ENCODE peak calls at places on chromosomes 6 and 20, in four cellular contexts. M is adrenal gland, L is body of pancreas, B is endothelial cell of umbilical vein. D is an unnamed sample. For H3K9me3 and H3K4me1, the result is how much of the 10 kb centered on the place peaks cover.

GRCh38 chr6:149861603-149862423 is 2.3 kb downstream of the LRP11 start:
- DNase-seq in M (no peak), L (peak), B (peak), D (no peak)

GRCh38 chr20:35972445-35972844 is 4.1 kb downstream of the CNBD2 start:
- DNase-seq in M (no peak), L (no peak), B (no peak), D (no peak)

GRCh38 chr6:86780923-86781322 is 156.4 kb upstream of the HTR1E start:
- DNase-seq in M (no peak), L (no peak), B (no peak), D (no peak)

GRCh38 chr20:3908667-3909066 is 19.5 kb downstream of the PANK2 start:
- DNase-seq in M (peak), L (no peak), B (no peak), D (no peak)

GRCh38 chr20:49838546-49838945 is 25.9 kb downstream of the SLC9A8 start:
- DNase-seq in M (no peak), L (no peak), B (no peak), D (no peak)

GRCh38 chr20:10857362-10858070 is 183.7 kb upstream of the JAG1 start:
- DNase-seq in M (peak), L (peak), B (peak), D (peak)

GRCh38 chr6:84193140-84193708 is 34.2 kb downstream of the CEP162 start:
- DNase-seq in M (no peak), L (no peak), B (peak), D (no peak)

GRCh38 chr6:3750324-3751018 is 1.0 kb downstream of the PXDC1 start:
- DNase-seq in M (peak), L (peak), B (peak), D (peak)

GRCh38 chr6:118813795-118814194 is 80.2 kb upstream of the ASF1A start:
- DNase-seq in M (no peak), L (no peak), B (no peak), D (no peak)

GRCh38 chr20:31811796-31812728 is 7.1 kb upstream of the MYLK2 start:
- DNase-seq in M (no peak), L (peak), B (peak), D (no peak)

GRCh38 chr6:161171207-161171606 is 102.7 kb downstream of the AGPAT4 start:
- DNase-seq in M (no peak), L (no peak), B (no peak), D (no peak)

GRCh38 chr6:3919130-3919628 is 70.0 kb downstream of the FAM50B start:
- DNase-seq in M (no peak), L (no peak), B (no peak), D (no peak)

GRCh38 chr6:3912366-3913076 is 63.3 kb downstream of the FAM50B start:
- DNase-seq in M (no peak), L (no peak), B (peak), D (peak)

GRCh38 chr6:134908906-134909516 is 40.9 kb downstream of the ALDH8A1 start:
- DNase-seq in M (peak), L (peak), B (peak), D (peak)

GRCh38 chr20:50038574-50038991 is 55.8 kb downstream of the SNAI1 start:
- DNase-seq in M (no peak), L (no peak), B (no peak), D (no peak)

GRCh38 chr20:36465109-36466080 is 75.9 kb upstream of the MYL9 start:
- DNase-seq in M (peak), L (peak), B (peak), D (peak)

GRCh38 chr6:20943036-20943627 is 408.9 kb downstream of the CDKAL1 start:
- DNase-seq in M (no peak), L (no peak), B (no peak), D (no peak)

GRCh38 chr20:36472656-36473071 is 68.7 kb upstream of the MYL9 start:
- DNase-seq in M (peak), L (peak), B (no peak), D (peak)

GRCh38 chr20:8844179-8844578 is 224.7 kb upstream of the PLCB4 start:
- DNase-seq in M (no peak), L (no peak), B (no peak), D (no peak)

GRCh38 chr6:84227044-84227433 is 404 bp downstream of the CEP162 start:
- DNase-seq in M (peak), L (no peak), B (peak), D (no peak)

GRCh38 chr20:59412896-59413295 is 112.5 kb downstream of the EDN3 start:
- DNase-seq in M (no peak), L (no peak), B (no peak), D (no peak)

GRCh38 chr6:17714879-17715860 is 8.4 kb upstream of the NUP153 start:
- DNase-seq in M (no peak), L (no peak), B (peak), D (peak)

GRCh38 chr6:21594427-21595264 is 1.1 kb downstream of the SOX4 start:
- DNase-seq in M (peak), L (peak), B (peak), D (peak)

GRCh38 chr6:34147906-34148701 is 2.2 kb upstream of the GRM4 start:
- DNase-seq in M (no peak), L (no peak), B (no peak), D (no peak)

GRCh38 chr6:68729377-68729903 is 94.4 kb downstream of the ADGRB3 start:
- DNase-seq in M (no peak), L (no peak), B (no peak), D (no peak)

GRCh38 chr6:52390361-52390727 is 28.4 kb downstream of the PAQR8 start:
- DNase-seq in M (no peak), L (no peak), B (peak), D (no peak)

GRCh38 chr20:59988141-59988540 is 29.9 kb downstream of the CDH26 start:
- DNase-seq in M (no peak), L (peak), B (no peak), D (no peak)

GRCh38 chr20:49691818-49692568 is 21.7 kb downstream of the B4GALT5 start:
- DNase-seq in M (no peak), L (no peak), B (no peak), D (no peak)

GRCh38 chr6:36757206-36757605 is 59.6 kb downstream of the RAB44 start:
- DNase-seq in M (no peak), L (no peak), B (peak), D (no peak)

GRCh38 chr6:150129616-150130505 is 13.0 kb upstream of the PPP1R14C start:
- DNase-seq in M (no peak), L (no peak), B (no peak), D (no peak)

GRCh38 chr6:35218456-35218855 is 4.7 kb downstream of the SCUBE3 start:
- DNase-seq in M (no peak), L (no peak), B (no peak), D (no peak)

GRCh38 chr6:157841211-157841840 is 18.3 kb downstream of the SNX9 start:
- DNase-seq in M (peak), L (peak), B (no peak), D (no peak)

GRCh38 chr20:57508381-57508780 is 16.6 kb downstream of the CTCFL start:
- DNase-seq in M (no peak), L (no peak), B (no peak), D (no peak)

GRCh38 chr6:161233986-161234620 is 39.8 kb downstream of the AGPAT4 start:
- DNase-seq in M (peak), L (peak), B (peak), D (peak)

GRCh38 chr20:40955326-40955725 is 73.3 kb upstream of the TOP1 start:
- DNase-seq in M (no peak), L (no peak), B (no peak), D (no peak)

GRCh38 chr20:23152902-23153301 is 66.8 kb upstream of the CD93 start:
- DNase-seq in M (no peak), L (no peak), B (no peak), D (no peak)

GRCh38 chr6:14732845-14733757 is 512.8 kb upstream of the JARID2 start:
- DNase-seq in M (no peak), L (no peak), B (no peak), D (no peak)

GRCh38 chr6:151916680-151917164 is 109.2 kb downstream of the ESR1 start:
- DNase-seq in M (no peak), L (no peak), B (no peak), D (peak)

GRCh38 chr6:149440735-149441662 is 40.9 kb downstream of the SUMO4 start:
- DNase-seq in M (peak), L (no peak), B (no peak), D (no peak)

GRCh38 chr20:32035398-32035852 is 16.6 kb upstream of the HCK start:
- DNase-seq in M (no peak), L (no peak), B (no peak), D (no peak)

GRCh38 chr20:62762801-62763368 is 33.4 kb upstream of the MRGBP start:
- DNase-seq in M (no peak), L (no peak), B (no peak), D (no peak)
- TF ChIP-seq POLR2A in M (no peak), L (no peak), B (no peak), D (no peak)

GRCh38 chr6:169473663-169474062 is 220.0 kb upstream of the THBS2 start:
- DNase-seq in M (no peak), L (no peak), B (no peak), D (no peak)
- H3K9me3 ChIP-seq in M (under half), L (under half), B (under half), D (under half)

GRCh38 chr20:25023316-25023715 is 30.8 kb upstream of the APMAP start:
- DNase-seq in M (peak), L (peak), B (no peak), D (no peak)

GRCh38 chr20:25025091-25025861 is 32.7 kb downstream of the ACSS1 start:
- DNase-seq in M (peak), L (peak), B (no peak), D (no peak)

GRCh38 chr20:25024171-25024570 is 31.6 kb upstream of the APMAP start:
- DNase-seq in M (peak), L (peak), B (no peak), D (no peak)

GRCh38 chr20:25022680-25023079 is 30.1 kb upstream of the APMAP start:
- DNase-seq in M (peak), L (peak), B (no peak), D (no peak)

DNA sequence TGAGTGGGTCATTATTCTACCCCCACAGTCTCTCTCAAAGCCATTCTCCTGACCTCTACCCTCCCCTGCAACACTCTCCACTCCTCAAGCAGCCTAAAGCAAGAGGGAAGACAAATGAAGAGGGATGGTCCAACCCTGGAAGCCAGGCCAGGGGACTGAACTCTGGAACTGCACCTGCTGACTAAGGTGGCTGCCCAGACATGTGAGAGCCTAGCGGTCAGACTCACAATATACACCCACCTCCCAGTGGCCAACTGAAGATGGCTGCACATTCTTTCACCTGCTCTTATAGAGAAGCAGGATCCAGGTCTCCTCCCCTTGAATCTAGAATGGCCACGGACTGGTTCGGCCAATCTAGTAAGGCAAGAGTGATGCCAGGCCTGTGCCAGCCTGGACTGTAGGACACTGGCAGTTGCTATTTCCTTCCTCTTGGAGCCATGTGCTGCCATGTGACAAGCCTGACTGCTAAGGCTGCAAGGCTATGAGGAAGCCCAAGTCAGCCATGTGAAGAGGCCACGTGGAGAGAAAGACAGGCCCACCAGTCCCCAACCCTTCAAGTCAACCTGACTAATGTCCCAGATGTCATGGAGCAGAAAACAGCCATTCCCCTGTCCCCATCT is 31.8 kb downstream of the ACSS1 start:
- DNase-seq in M (peak), L (peak), B (no peak), D (no peak)
- H3K4me1 ChIP-seq in M (under half), L (half or more), B (under half), D (under half)

GRCh38 chr6:116278478-116278822 is 1.3 kb downstream of the TSPYL1 start:
- DNase-seq in M (no peak), L (no peak), B (no peak), D (no peak)
- TF ChIP-seq POLR2A in M (no peak), L (no peak), B (no peak), D (no peak)

DNA sequence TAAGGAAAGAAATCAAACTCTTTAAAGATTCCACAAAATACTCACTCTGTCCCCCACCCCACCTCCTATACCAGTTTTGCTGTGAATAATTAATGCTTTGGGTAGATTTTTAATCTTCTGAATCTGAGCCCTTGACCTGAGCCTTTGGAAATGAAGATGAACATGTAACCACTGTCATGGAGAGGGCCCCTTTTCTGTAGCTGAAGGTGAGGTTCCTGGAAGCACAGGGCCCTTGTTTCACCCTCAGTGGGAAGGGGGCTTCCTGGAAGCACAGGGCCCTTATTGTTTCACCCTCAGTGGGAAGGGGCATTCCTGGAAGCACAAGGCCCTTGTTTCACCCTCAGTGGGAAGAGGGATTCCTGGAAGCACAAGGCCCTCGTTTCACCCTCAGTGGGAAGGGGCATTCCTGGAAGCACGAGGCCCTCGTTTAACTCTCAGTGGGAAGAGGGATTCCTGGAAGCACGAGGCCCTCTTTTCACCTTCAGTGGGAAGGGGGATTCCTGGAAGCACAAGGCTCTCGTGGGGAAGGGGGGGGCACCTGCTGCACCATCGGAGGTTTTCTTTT is 75.7 kb downstream of the DACT2 start:
- DNase-seq in M (no peak), L (no peak), B (no peak), D (no peak)
- H3K9me3 ChIP-seq in M (under half), L (under half), B (under half), D (under half)

GRCh38 chr6:90080876-90081464 is 186.7 kb downstream of the GJA10 start:
- DNase-seq in M (no peak), L (no peak), B (no peak), D (no peak)
- H3K4me1 ChIP-seq in M (under half), L (under half), B (under half), D (under half)

GRCh38 chr6:159778542-159778941 is 10.9 kb downstream of the TCP1 start:
- DNase-seq in M (no peak), L (no peak), B (no peak), D (no peak)
- TF ChIP-seq POLR2A in M (no peak), L (no peak), B (no peak), D (no peak)

D was measured in uterus.